ENCODE peak calls at places on chromosomes 12 and 14, in ten cellular contexts. Z, C, E, S, F, G, J, L, Y and P are unnamed samples.

GRCh38 chr14:64663174-64663573 is 41.0 kb upstream of the PLEKHG3 start:
- DNase-seq in Z (peak; percentile 74), C (no peak), E (no peak), S (no peak), F (no peak), G (no peak), J (peak; percentile 61), L (no peak), Y (no peak), P (no peak)

GRCh38 chr12:11649413-11650278 is at the start of gene ETV6:
- DNase-seq in Z (peak; percentile 88), C (peak; percentile 96), E (no peak), S (peak; percentile 80), F (peak; percentile 96), G (peak; percentile 69), J (peak; percentile 92), L (peak; percentile 86), Y (peak; percentile 87), P (peak; percentile 69)

GRCh38 chr14:22793976-22794375 is 21.3 kb downstream of the SLC7A7 start:
- DNase-seq in Z (no peak), C (no peak), E (no peak), S (no peak), F (no peak), G (no peak), J (no peak), L (no peak), Y (no peak), P (no peak)

GRCh38 chr12:124655317-124656213 is 88.2 kb upstream of the NCOR2 start:
- DNase-seq in Z (no peak), C (no peak), E (peak; percentile 49), S (peak; percentile 44), F (peak; percentile 98), G (peak; percentile 35), J (peak; percentile 95), L (no peak), Y (peak; percentile 48), P (no peak)

GRCh38 chr12:96240251-96240650 is 46.1 kb downstream of the ELK3 start:
- DNase-seq in Z (no peak), C (no peak), E (no peak), S (no peak), F (no peak), G (no peak), J (no peak), L (no peak), Y (no peak), P (no peak)

GRCh38 chr12:94663702-94664101 is 13.3 kb upstream of the TMCC3 start:
- DNase-seq in Z (no peak), C (no peak), E (no peak), S (no peak), F (no peak), G (no peak), J (no peak), L (no peak), Y (no peak), P (no peak)

GRCh38 chr12:132066345-132066685 is 77.8 kb downstream of the DDX51 start:
- DNase-seq in Z (no peak), C (no peak), E (no peak), S (no peak), F (peak; percentile 20), G (no peak), J (no peak), L (peak; percentile 77), Y (no peak), P (no peak)

GRCh38 chr12:123061806-123062205 is 81.3 kb downstream of the ARL6IP4 start:
- DNase-seq in Z (no peak), C (no peak), E (no peak), S (no peak), F (no peak), G (no peak), J (no peak), L (no peak), Y (no peak), P (no peak)

GRCh38 chr12:88600272-88600671 is 20.0 kb upstream of the KITLG start:
- DNase-seq in Z (peak; percentile 82), C (no peak), E (no peak), S (no peak), F (peak; percentile 78), G (no peak), J (peak; percentile 89), L (no peak), Y (no peak), P (no peak)

GRCh38 chr12:53097207-53097563 is 282 bp upstream of the IGFBP6 start:
- DNase-seq in Z (peak; percentile 20), C (no peak), E (no peak), S (no peak), F (peak; percentile 32), G (no peak), J (peak; percentile 39), L (no peak), Y (no peak), P (no peak)

GRCh38 chr12:42326466-42327226 is 679 bp downstream of the PPHLN1 start:
- DNase-seq in Z (peak; percentile 50), C (peak; percentile 22), E (no peak), S (peak; percentile 11), F (peak; percentile 39), G (no peak), J (peak; percentile 78), L (no peak), Y (peak; percentile 15), P (peak; percentile 8)

GRCh38 chr12:102174761-102175160 is 22.9 kb downstream of the PMCH start:
- DNase-seq in Z (no peak), C (no peak), E (no peak), S (no peak), F (no peak), G (no peak), J (no peak), L (no peak), Y (no peak), P (no peak)

GRCh38 chr12:102172436-102172835 is 25.2 kb downstream of the PMCH start:
- DNase-seq in Z (no peak), C (no peak), E (no peak), S (no peak), F (peak; percentile 26), G (no peak), J (peak; percentile 46), L (no peak), Y (no peak), P (no peak)

GRCh38 chr12:102174117-102174516 is 23.5 kb downstream of the PMCH start:
- DNase-seq in Z (no peak), C (no peak), E (no peak), S (no peak), F (no peak), G (no peak), J (no peak), L (no peak), Y (no peak), P (no peak)

GRCh38 chr12:102169922-102170698 is 27.5 kb downstream of the PMCH start:
- DNase-seq in Z (peak; percentile 15), C (peak; percentile 45), E (no peak), S (peak; percentile 49), F (peak; percentile 51), G (no peak), J (no peak), L (no peak), Y (peak; percentile 43), P (peak; percentile 9)

DNA sequence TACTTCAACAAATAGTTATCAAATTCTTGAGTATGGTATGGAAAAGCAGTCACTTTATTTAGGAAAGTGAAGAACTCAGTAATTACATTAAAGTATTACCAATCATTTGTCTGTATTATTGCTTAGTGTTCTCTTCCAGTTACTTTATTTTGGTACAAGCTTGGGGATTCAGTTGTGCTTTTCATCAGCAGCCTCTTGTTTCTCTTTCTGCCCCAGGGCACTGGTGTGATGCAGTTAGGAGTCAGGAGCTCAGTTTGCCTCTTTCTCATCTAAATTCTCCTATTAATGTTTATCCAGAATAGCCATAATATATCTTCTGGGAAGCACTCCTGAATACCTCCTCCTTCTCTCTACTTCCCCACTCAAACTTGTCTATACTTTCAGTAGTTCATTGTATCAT is 25.7 kb downstream of the PMCH start:
- DNase-seq in Z (peak; percentile 1), C (no peak), E (no peak), S (no peak), F (no peak), G (no peak), J (no peak), L (no peak), Y (no peak), P (no peak)
- H2AFZ ChIP-seq in Z (no peak overlapping the region), C (no peak overlapping the region), E (no peak overlapping the region), S (no peak overlapping the region), F (no peak overlapping the region), G (no peak overlapping the region), J (no peak overlapping the region), L (no peak overlapping the region), Y (no peak overlapping the region), P (no peak overlapping the region)

DNA sequence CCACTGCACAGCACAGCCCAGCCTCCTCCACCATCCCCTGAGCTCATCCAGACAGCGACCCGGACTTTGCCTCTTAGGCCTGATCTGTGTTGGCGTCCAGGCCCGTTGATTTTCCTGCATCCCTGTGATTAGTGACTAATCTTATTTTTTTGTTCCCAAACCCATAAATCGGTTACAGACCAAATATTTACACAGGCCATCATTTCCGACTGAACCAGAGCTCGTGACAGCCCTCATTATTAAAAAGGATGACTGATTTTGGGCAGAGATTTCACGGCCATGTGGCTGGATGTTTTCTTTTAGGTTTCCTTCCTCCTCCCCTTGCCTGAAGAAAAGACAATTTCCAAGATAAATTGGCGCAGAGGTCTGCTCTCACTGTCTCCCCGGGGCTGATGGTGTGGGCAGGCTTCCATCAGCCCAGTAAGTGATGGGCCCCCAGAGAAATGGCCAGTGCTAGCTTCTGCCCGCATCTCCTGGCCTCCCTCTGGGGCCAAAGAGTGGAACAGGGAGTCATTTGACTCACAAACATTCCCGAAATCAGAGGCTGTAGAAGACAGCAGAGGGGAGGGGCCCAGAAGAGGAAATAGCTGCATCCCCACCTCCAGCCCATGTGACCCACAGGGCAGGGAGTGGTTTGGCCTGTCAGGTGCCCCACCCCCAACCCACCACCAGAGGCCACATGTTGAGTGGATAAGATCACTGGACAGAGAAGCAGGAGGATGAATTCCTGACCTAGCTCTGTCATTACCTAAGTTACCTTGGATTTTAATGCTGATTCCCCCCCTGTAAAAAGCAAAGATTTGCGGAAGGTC is 283.5 kb downstream of the KSR2 start:
- DNase-seq in Z (no peak), C (no peak), E (peak; percentile 73), S (peak; percentile 67), F (peak; percentile 92), G (peak; percentile 29), J (peak; percentile 85), L (no peak), Y (peak; percentile 88), P (peak; percentile 42)
- H2AFZ ChIP-seq in Z (no peak overlapping the region), C (no peak overlapping the region), E (peak overlapping the region; percentile 17), S (peak overlapping the region; percentile 99), F (no peak overlapping the region), G (no peak overlapping the region), J (peak overlapping the region; percentile 65), L (no peak overlapping the region), Y (peak overlapping the region; percentile 13), P (no peak overlapping the region)

DNA sequence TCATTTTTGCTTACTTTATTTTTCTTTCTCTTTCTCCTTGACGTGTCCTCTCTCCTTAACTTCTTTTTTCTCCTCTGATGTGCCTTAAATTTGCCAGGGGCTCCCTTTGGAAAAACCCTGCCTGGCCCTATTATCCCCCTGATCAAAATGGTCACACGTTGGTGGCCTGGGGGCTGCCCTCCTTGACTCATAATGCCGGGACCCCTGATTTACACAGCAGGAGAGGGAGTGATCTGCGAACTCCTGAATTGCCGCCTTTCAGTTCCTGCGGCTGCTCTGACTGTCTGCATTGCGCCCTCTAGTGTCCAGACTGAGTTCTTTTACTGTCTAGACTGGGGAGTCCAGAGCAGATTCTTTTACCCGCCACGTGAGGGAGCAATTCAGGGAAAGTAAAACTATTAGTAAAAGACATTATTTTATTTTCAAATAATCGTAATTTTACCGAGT is 44.8 kb upstream of the GZMB start:
- DNase-seq in Z (peak; percentile 76), C (peak; percentile 75), E (peak; percentile 51), S (peak; percentile 93), F (peak; percentile 82), G (peak; percentile 87), J (peak; percentile 65), L (peak; percentile 72), Y (peak; percentile 92), P (peak; percentile 98)
- H2AFZ ChIP-seq in Z (peak overlapping the region; percentile 85), C (peak overlapping the region; percentile 86), E (no peak overlapping the region), S (peak overlapping the region; percentile 83), F (peak overlapping the region; percentile 54), G (peak overlapping the region; percentile 82), J (peak overlapping the region; percentile 65), L (peak overlapping the region; percentile 61), Y (peak overlapping the region; percentile 57), P (peak overlapping the region; percentile 33)

GRCh38 chr12:31655792-31656191 is 3.7 kb upstream of the ETFBKMT start:
- DNase-seq in Z (no peak), C (no peak), E (no peak), S (no peak), F (no peak), G (no peak), J (no peak), L (no peak), Y (no peak), P (no peak)
- H2AFZ ChIP-seq in Z (no peak overlapping the region), C (no peak overlapping the region), E (no peak overlapping the region), S (peak overlapping the region; percentile 52), F (no peak overlapping the region), G (peak overlapping the region; percentile 70), J (peak overlapping the region; percentile 5), L (no peak overlapping the region), Y (no peak overlapping the region), P (peak overlapping the region; percentile 49)